ENCODE peak calls at places on chromosomes 16 and 17, in seven cellular contexts. G is NCI-H774; E is Right ventricle myocardium superior; T is NCI-H510A treated with DMSO at 0.1 percent for 48 hours; S is activated T-helper 9 cell treated with anti-CD3 and anti-CD28 coated beads, Interleukin-2, amount 50 U/mL, for 16 hours; N is fibroblast of mammary gland; U is AG09319. O is an unnamed sample.

GRCh38 chr17:35214631-35215273 is 20.6 kb upstream of the SLC35G3 start:
- DNase-seq in N (no peak), E (no peak), U (no peak), S (peak), G (no peak), T (no peak), O (no peak)

GRCh38 chr17:79087428-79088143 is 13.0 kb downstream of the ENGASE start:
- DNase-seq in U (no peak), E (peak), N (peak), S (peak), T (peak), G (peak), O (peak)

GRCh38 chr17:68972119-68972704 is 17.0 kb upstream of the ABCA8 start:
- DNase-seq in N (peak), T (peak), U (peak), E (no peak), S (no peak), G (no peak), O (no peak)

GRCh38 chr17:9934354-9934753 is 29.3 kb upstream of the RCVRN start:
- DNase-seq in G (no peak), S (no peak), N (no peak), E (no peak), U (no peak), T (no peak), O (no peak)

GRCh38 chr16:55836158-55836611 is 3.3 kb upstream of the CES1 start:
- DNase-seq in T (no peak), U (no peak), E (peak), S (no peak), G (no peak), N (no peak), O (no peak)

GRCh38 chr16:1674306-1674705 is 3.8 kb upstream of the JPT2 start:
- DNase-seq in U (no peak), G (no peak), S (no peak), N (no peak), E (peak), T (no peak), O (no peak)

GRCh38 chr16:67942200-67942509 is 1.8 kb downstream of the LCAT start:
- DNase-seq in G (no peak), E (no peak), T (no peak), S (no peak), U (no peak), N (peak), O (no peak)

GRCh38 chr17:7421186-7421585 is 1.1 kb downstream of the SPEM1 start:
- DNase-seq in N (no peak), T (no peak), S (no peak), G (no peak), E (no peak), U (no peak), O (no peak)

GRCh38 chr17:50908860-50909764 is 43.0 kb upstream of the TOB1 start:
- DNase-seq in S (no peak), E (peak), N (no peak), G (peak), T (peak), U (no peak), O (no peak)

GRCh38 chr17:29855686-29856085 is 74.3 kb downstream of the SSH2 start:
- DNase-seq in N (peak), E (no peak), T (no peak), U (no peak), G (no peak), S (no peak), O (peak)

GRCh38 chr16:11160676-11161115 is 95.3 kb downstream of the SOCS1 start:
- DNase-seq in N (peak), G (no peak), U (no peak), T (no peak), E (no peak), S (no peak), O (no peak)

GRCh38 chr16:86952769-86953168 is 364.4 kb downstream of the C16orf95 start:
- DNase-seq in G (no peak), N (peak), E (no peak), U (no peak), T (no peak), S (no peak), O (peak)

GRCh38 chr17:50766222-50767023 is 895 bp downstream of the ANKRD40CL start:
- DNase-seq in N (peak), U (no peak), S (no peak), E (no peak), T (no peak), G (no peak), O (peak)

GRCh38 chr17:32558328-32558955 is 71.6 kb downstream of the CDK5R1 start:
- DNase-seq in E (no peak), S (no peak), G (no peak), T (no peak), U (no peak), N (no peak), O (no peak)

GRCh38 chr17:179721-180379 is 1.6 kb downstream of the DOC2B start:
- DNase-seq in U (no peak), G (no peak), E (no peak), T (no peak), S (no peak), N (no peak), O (no peak)

GRCh38 chr17:72822358-72823023 is 270.0 kb downstream of the SLC39A11 start:
- DNase-seq in N (no peak), U (no peak), G (no peak), E (no peak), T (peak), S (no peak), O (no peak)

GRCh38 chr16:25750489-25750888 is 58.7 kb downstream of the HS3ST4 start:
- DNase-seq in N (no peak), T (no peak), E (no peak), G (no peak), S (no peak), U (no peak), O (no peak)

GRCh38 chr17:57756941-57757340 is 11.8 kb upstream of the CCDC182 start:
- DNase-seq in T (no peak), G (no peak), N (no peak), E (no peak), S (no peak), U (no peak), O (no peak)

GRCh38 chr17:57574040-57574513 is 171.0 kb downstream of the CCDC182 start:
- DNase-seq in T (no peak), U (no peak), N (peak), G (no peak), S (no peak), E (peak), O (peak)

GRCh38 chr17:49766918-49767530 is 3.1 kb upstream of the FAM117A start:
- DNase-seq in G (no peak), N (no peak), E (no peak), T (no peak), U (no peak), S (no peak), O (no peak)

GRCh38 chr17:44636562-44636961 is 19.7 kb upstream of the MEIOC start:
- DNase-seq in S (no peak), N (peak), U (no peak), T (peak), G (peak), E (no peak), O (peak)

GRCh38 chr16:20740007-20740883 is 1.4 kb downstream of the THUMPD1 start:
- DNase-seq in N (peak), G (no peak), U (no peak), E (no peak), T (peak), S (no peak), O (peak)

GRCh38 chr17:62761884-62762283 is 46.2 kb downstream of the MARCHF10 start:
- DNase-seq in N (no peak), S (no peak), E (no peak), U (no peak), G (no peak), T (no peak), O (no peak)

GRCh38 chr17:82046903-82047302 is 4.7 kb downstream of the RFNG start:
- DNase-seq in N (no peak), G (no peak), T (no peak), E (no peak), U (no peak), S (no peak), O (no peak)

GRCh38 chr17:65593092-65593869 is 31.8 kb upstream of the AXIN2 start:
- DNase-seq in N (no peak), E (no peak), G (no peak), U (no peak), S (no peak), T (no peak), O (no peak)

GRCh38 chr16:89268987-89269735 is 51.7 kb downstream of the ZNF778 start:
- DNase-seq in T (no peak), S (no peak), N (peak), U (no peak), E (peak), G (no peak), O (peak)

GRCh38 chr16:79380990-79381389 is 219.5 kb downstream of the MAF start:
- DNase-seq in T (peak), E (no peak), G (no peak), U (no peak), N (no peak), S (no peak), O (no peak)

O was measured in amniotic epithelial cell.